ENCODE peak calls at places on chromosomes 3 and 15, in nine cellular contexts. K is esophagus squamous epithelium, S is right cardiac atrium, M is stomach, R is neural progenitor cell, J is A549, I is neuronal stem cell, O is uterus, E is hepatocyte. D is an unnamed sample.

GRCh38 chr15:55254916-55255679 is 34.5 kb downstream of the RAB27A start:
- DNase-seq in O (no peak), I (no peak), J (no peak), S (no peak), M (no peak), R (no peak), E (no peak), K (no peak), D (no peak)

GRCh38 chr3:57446318-57446841 is 97.8 kb downstream of the DNAH12 start:
- DNase-seq in O (no peak), R (no peak), J (no peak), I (no peak), M (no peak), K (no peak), S (no peak), E (peak; percentile 25), D (no peak)

GRCh38 chr3:37904614-37905047 is 43.0 kb downstream of the CTDSPL start:
- DNase-seq in K (no peak), E (no peak), M (no peak), S (no peak), J (no peak), O (no peak), R (peak; percentile 39), I (no peak), D (no peak)

GRCh38 chr15:63049747-63050439 is 7.3 kb downstream of the TPM1 start:
- DNase-seq in J (no peak), S (no peak), K (no peak), E (no peak), M (no peak), O (no peak), R (no peak), I (no peak), D (no peak)

GRCh38 chr15:67707520-67708283 is 117.6 kb upstream of the SKOR1 start:
- DNase-seq in S (no peak), J (no peak), O (no peak), K (no peak), R (peak; percentile 36), E (no peak), I (no peak), M (no peak), D (no peak)

GRCh38 chr3:10980216-10980799 is 12.2 kb upstream of the SLC6A1 start:
- DNase-seq in R (no peak), M (no peak), S (no peak), O (no peak), J (no peak), K (no peak), I (no peak), E (no peak), D (no peak)

GRCh38 chr3:138914870-138915502 is 32.0 kb downstream of the FOXL2 start:
- DNase-seq in K (no peak), O (no peak), E (peak; percentile 73), I (no peak), M (no peak), R (no peak), S (no peak), J (peak; percentile 23), D (no peak)

GRCh38 chr15:99592135-99592845 is 26.5 kb downstream of the MEF2A start:
- DNase-seq in S (no peak), O (no peak), R (no peak), K (no peak), M (no peak), I (no peak), E (no peak), J (no peak), D (no peak)

GRCh38 chr3:9066775-9067174 is 103.5 kb upstream of the RAD18 start:
- DNase-seq in M (no peak), R (no peak), J (no peak), S (no peak), K (no peak), O (no peak), E (no peak), I (no peak), D (no peak)

GRCh38 chr3:62665627-62666433 is 209.4 kb downstream of the CADPS start:
- DNase-seq in I (peak; percentile 80), K (no peak), S (peak; percentile 63), O (peak; percentile 18), E (peak; percentile 83), J (peak; percentile 0), R (peak; percentile 91), M (peak; percentile 63), D (peak; percentile 59)

GRCh38 chr3:161409069-161409468 is 37.8 kb upstream of the SPTSSB start:
- DNase-seq in O (no peak), I (peak; percentile 32), M (no peak), R (peak; percentile 74), J (peak; percentile 14), E (peak; percentile 61), S (no peak), K (no peak), D (peak; percentile 26)

GRCh38 chr15:23869391-23869790 is 182.3 kb upstream of the NDN start:
- DNase-seq in E (peak; percentile 79), J (no peak), R (peak; percentile 86), O (peak; percentile 30), M (no peak), K (no peak), I (peak; percentile 42), S (peak; percentile 50), D (peak; percentile 61)

GRCh38 chr15:28456476-28457395 is 76.0 kb downstream of the GOLGA8G start:
- DNase-seq in O (no peak), K (no peak), R (peak; percentile 7), E (peak; percentile 10), I (no peak), J (no peak), M (no peak), S (no peak), D (peak; percentile 63)

GRCh38 chr3:102225407-102226132 is 209.2 kb upstream of the ZPLD1 start:
- DNase-seq in R (peak; percentile 60), K (no peak), S (no peak), E (peak; percentile 74), I (peak; percentile 21), M (no peak), J (peak; percentile 33), O (no peak), D (no peak)

GRCh38 chr15:40407343-40407990 is 1.9 kb downstream of the IVD start:
- DNase-seq in J (no peak), S (no peak), I (no peak), K (no peak), E (no peak), M (no peak), R (no peak), O (no peak), D (no peak)

DNA sequence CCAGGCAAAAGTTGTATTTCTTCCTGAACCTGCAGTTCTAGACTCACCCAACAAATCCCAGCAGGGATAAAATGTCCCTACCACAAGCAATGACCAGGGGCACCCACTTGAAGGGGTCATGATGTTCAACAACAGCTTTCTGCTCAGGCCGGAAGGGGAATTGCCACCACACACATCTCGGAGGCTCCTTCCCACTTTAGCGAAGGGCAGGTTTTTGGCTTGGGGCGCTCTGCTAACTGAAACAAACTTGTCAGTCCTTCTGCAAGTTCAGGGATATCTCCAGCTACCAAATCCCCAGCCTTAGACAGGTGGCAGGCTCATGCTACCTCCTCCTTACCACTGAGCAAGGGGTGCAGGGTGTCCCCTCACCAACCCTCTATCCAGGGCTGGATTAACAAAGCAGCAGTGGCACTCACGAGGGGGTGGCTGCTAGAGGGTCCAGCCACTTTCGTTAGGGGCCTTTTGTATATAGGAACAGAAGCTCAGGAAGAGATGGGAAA is 2.2 kb downstream of the ADCY5 start:
- DNase-seq in J (no peak), I (no peak), K (no peak), S (no peak), O (no peak), E (no peak), R (no peak), M (no peak), D (no peak)
- H3K27ac ChIP-seq in J (no peak overlapping the region), I (no peak overlapping the region), K (peak overlapping the region; percentile 78), S (peak overlapping the region; percentile 10), O (peak overlapping the region; percentile 31), E (no peak overlapping the region), R (no peak overlapping the region), M (peak overlapping the region; percentile 88), D (peak overlapping the region; percentile 50)

GRCh38 chr3:50299929-50300680 is 900 bp upstream of the HYAL3 start:
- DNase-seq in J (no peak), S (no peak), K (no peak), O (no peak), R (no peak), M (no peak), I (no peak), E (no peak), D (no peak)
- H3K27ac ChIP-seq in J (peak overlapping the region; percentile 82), S (peak overlapping the region; percentile 91), K (peak overlapping the region; percentile 89), O (peak overlapping the region; percentile 87), R (no peak overlapping the region), M (peak overlapping the region; percentile 96), I (no peak overlapping the region), E (peak overlapping the region; percentile 94), D (peak overlapping the region; percentile 80)

GRCh38 chr3:71498053-71498452 is 85.5 kb downstream of the FOXP1 start:
- DNase-seq in I (no peak), R (peak; percentile 33), E (peak; percentile 32), M (no peak), K (no peak), J (no peak), O (no peak), S (no peak), D (no peak)

GRCh38 chr3:71499477-71499876 is 84.1 kb downstream of the FOXP1 start:
- DNase-seq in K (no peak), J (no peak), E (no peak), I (no peak), R (no peak), O (no peak), M (no peak), S (no peak), D (no peak)

GRCh38 chr3:71502066-71502465 is 81.5 kb downstream of the FOXP1 start:
- DNase-seq in R (no peak), K (no peak), E (no peak), I (no peak), S (no peak), O (no peak), M (no peak), J (no peak), D (no peak)

GRCh38 chr3:71498543-71498942 is 85.0 kb downstream of the FOXP1 start:
- DNase-seq in I (no peak), O (no peak), J (no peak), M (no peak), R (no peak), E (no peak), K (no peak), S (no peak), D (no peak)

GRCh38 chr3:71500696-71501095 is 82.8 kb downstream of the FOXP1 start:
- DNase-seq in M (no peak), I (no peak), R (no peak), O (no peak), J (no peak), E (no peak), S (no peak), K (no peak), D (no peak)
- H3K27ac ChIP-seq in M (no peak overlapping the region), I (no peak overlapping the region), R (no peak overlapping the region), O (no peak overlapping the region), J (peak overlapping the region; percentile 93), E (no peak overlapping the region), S (no peak overlapping the region), K (no peak overlapping the region), D (no peak overlapping the region)

GRCh38 chr3:49273825-49274532 is 3.1 kb downstream of the C3orf62 start:
- DNase-seq in E (no peak), S (no peak), R (no peak), J (no peak), K (no peak), I (no peak), M (no peak), O (no peak), D (no peak)
- H3K27ac ChIP-seq in E (no peak overlapping the region), S (no peak overlapping the region), R (no peak overlapping the region), J (no peak overlapping the region), K (no peak overlapping the region), I (no peak overlapping the region), M (no peak overlapping the region), O (no peak overlapping the region), D (no peak overlapping the region)

GRCh38 chr3:172595648-172596393 is 72.6 kb upstream of the TNFSF10 start:
- DNase-seq in S (no peak), O (no peak), K (no peak), J (peak; percentile 45), M (peak; percentile 38), R (peak; percentile 60), I (peak; percentile 11), E (peak; percentile 76), D (no peak)
- H3K27ac ChIP-seq in S (no peak overlapping the region), O (peak overlapping the region; percentile 87), K (peak overlapping the region; percentile 93), J (peak overlapping the region; percentile 33), M (peak overlapping the region; percentile 87), R (no peak overlapping the region), I (no peak overlapping the region), E (peak overlapping the region; percentile 52), D (peak overlapping the region; percentile 89)

D was measured in pancreas.